ENCODE peak calls at places on chromosomes 5 and 9, in four cellular contexts. V, B, R and I are unnamed samples.

GRCh38 chr5:140245354-140245753 is 57.5 kb downstream of the PFDN1 start:
- DNase-seq in R (no peak), V (peak), B (no peak), I (no peak)

GRCh38 chr9:19252174-19252884 is 21.8 kb downstream of the DENND4C start:
- DNase-seq in R (no peak), V (no peak), B (no peak), I (no peak)

GRCh38 chr5:54080833-54081232 is 229.5 kb downstream of the ARL15 start:
- DNase-seq in R (no peak), V (no peak), B (no peak), I (no peak)

GRCh38 chr9:136086213-136086881 is 8.7 kb downstream of the NACC2 start:
- DNase-seq in B (no peak), R (no peak), V (no peak), I (peak)

GRCh38 chr5:135456238-135457099 is 4.3 kb upstream of the TIFAB start:
- DNase-seq in V (no peak), B (no peak), R (no peak), I (no peak)

GRCh38 chr5:90793183-90793582 is 234.6 kb downstream of the ADGRV1 start:
- DNase-seq in V (no peak), R (no peak), B (no peak), I (no peak)

GRCh38 chr9:34413229-34413852 is 36.6 kb upstream of the MYORG start:
- DNase-seq in V (peak), R (peak), B (no peak), I (no peak)

GRCh38 chr9:99101271-99101670 is 3.6 kb upstream of the TGFBR1 start:
- DNase-seq in R (no peak), V (no peak), B (no peak), I (no peak)

GRCh38 chr5:167065784-167066183 is 1225.7 kb upstream of the WWC1 start:
- DNase-seq in R (no peak), B (no peak), V (no peak), I (no peak)

GRCh38 chr5:99104538-99105132 is 175.8 kb upstream of the CHD1 start:
- DNase-seq in B (no peak), R (no peak), V (no peak), I (no peak)

GRCh38 chr9:123657099-123657498 is 272.8 kb downstream of the DENND1A start:
- DNase-seq in V (no peak), B (no peak), R (no peak), I (no peak)

GRCh38 chr5:58773744-58774441 is 191.0 kb downstream of the RAB3C start:
- DNase-seq in V (no peak), B (no peak), R (no peak), I (no peak)